ENCODE peak calls at places on chromosome 2, in four cellular contexts. One of them, this sample, is unnamed.

GRCh38 chr2:99862566-99862965 is 279.8 kb downstream of the AFF3 start:
- DNase-seq in K562: no peak
- DNase-seq in HepG2: no peak
- DNase-seq in GM12878: no peak
- DNase-seq in this sample: no peak

GRCh38 chr2:238449909-238450417 is 23.2 kb downstream of the ASB1 start:
- DNase-seq in K562: no peak
- DNase-seq in HepG2: peak; percentile 98
- DNase-seq in GM12878: no peak
- DNase-seq in this sample: no peak

GRCh38 chr2:201697899-201698298 is 545 bp downstream of the MPP4 start:
- DNase-seq in K562: no peak
- DNase-seq in HepG2: no peak
- DNase-seq in GM12878: no peak
- DNase-seq in this sample: no peak

GRCh38 chr2:129757366-129757914 is 222.0 kb upstream of the RAB6C start:
- DNase-seq in K562: no peak
- DNase-seq in HepG2: no peak
- DNase-seq in GM12878: no peak
- DNase-seq in this sample: no peak

GRCh38 chr2:199556886-199557285 is 99.1 kb upstream of the SATB2 start:
- DNase-seq in K562: no peak
- DNase-seq in HepG2: no peak
- DNase-seq in GM12878: no peak
- DNase-seq in this sample: no peak

GRCh38 chr2:115400940-115401339 is 958.5 kb downstream of the DPP10 start:
- DNase-seq in K562: no peak
- DNase-seq in HepG2: no peak
- DNase-seq in GM12878: no peak
- DNase-seq in this sample: no peak

GRCh38 chr2:102473020-102473419 is at the start of gene SLC9A4:
- DNase-seq in K562: peak; percentile 25
- DNase-seq in HepG2: peak; percentile 52
- DNase-seq in GM12878: no peak
- DNase-seq in this sample: peak; percentile 34

GRCh38 chr2:36427790-36428243 is 72.2 kb downstream of the CRIM1 start:
- DNase-seq in K562: no peak
- DNase-seq in HepG2: peak; percentile 20
- DNase-seq in GM12878: no peak
- DNase-seq in this sample: no peak

GRCh38 chr2:218898109-218898878 is 17.6 kb downstream of the WNT10A start:
- DNase-seq in K562: peak; percentile 78
- DNase-seq in HepG2: peak; percentile 33
- DNase-seq in GM12878: no peak
- DNase-seq in this sample: peak; percentile 94

GRCh38 chr2:220279372-220279771 is 651.9 kb downstream of the SLC4A3 start:
- DNase-seq in K562: no peak
- DNase-seq in HepG2: no peak
- DNase-seq in GM12878: no peak
- DNase-seq in this sample: no peak

GRCh38 chr2:8009010-8009597 is 672.8 kb upstream of the ID2 start:
- DNase-seq in K562: peak; percentile 62
- DNase-seq in HepG2: no peak
- DNase-seq in GM12878: no peak
- DNase-seq in this sample: no peak

GRCh38 chr2:37780097-37780676 is 108.7 kb upstream of the CDC42EP3 start:
- DNase-seq in K562: no peak
- DNase-seq in HepG2: no peak
- DNase-seq in GM12878: no peak
- DNase-seq in this sample: no peak

GRCh38 chr2:215554689-215555088 is 118.8 kb upstream of the FN1 start:
- DNase-seq in K562: no peak
- DNase-seq in HepG2: no peak
- DNase-seq in GM12878: no peak
- DNase-seq in this sample: no peak

GRCh38 chr2:216583157-216583556 is 50.1 kb upstream of the IGFBP2 start:
- DNase-seq in K562: no peak
- DNase-seq in HepG2: no peak
- DNase-seq in GM12878: no peak
- DNase-seq in this sample: no peak

GRCh38 chr2:217960351-217960750 is 42.4 kb downstream of the TNS1 start:
- DNase-seq in K562: no peak
- DNase-seq in HepG2: no peak
- DNase-seq in GM12878: no peak
- DNase-seq in this sample: no peak

GRCh38 chr2:96985181-96985580 is 1.2 kb downstream of the FAM178B start:
- DNase-seq in K562: no peak
- DNase-seq in HepG2: no peak
- DNase-seq in GM12878: no peak
- DNase-seq in this sample: no peak

GRCh38 chr2:189134485-189134884 is 45.1 kb downstream of the COL5A2 start:
- DNase-seq in K562: no peak
- DNase-seq in HepG2: no peak
- DNase-seq in GM12878: no peak
- DNase-seq in this sample: no peak

GRCh38 chr2:111157071-111157661 is 36.5 kb downstream of the BCL2L11 start:
- DNase-seq in K562: no peak
- DNase-seq in HepG2: no peak
- DNase-seq in GM12878: no peak
- DNase-seq in this sample: no peak

GRCh38 chr2:69946351-69947077 is 14.9 kb downstream of the ASPRV1 start:
- DNase-seq in K562: peak; percentile 67
- DNase-seq in HepG2: peak; percentile 82
- DNase-seq in GM12878: peak; percentile 30
- DNase-seq in this sample: no peak

GRCh38 chr2:54946220-54946568 is 104.1 kb downstream of the RTN4 start:
- DNase-seq in K562: no peak
- DNase-seq in HepG2: no peak
- DNase-seq in GM12878: no peak
- DNase-seq in this sample: no peak
- TF ChIP-seq MXI1 in K562: no peak
- TF ChIP-seq MXI1 in HepG2: no peak
- TF ChIP-seq MXI1 in GM12878: no peak
- TF ChIP-seq MXI1 in this sample: no peak

DNA sequence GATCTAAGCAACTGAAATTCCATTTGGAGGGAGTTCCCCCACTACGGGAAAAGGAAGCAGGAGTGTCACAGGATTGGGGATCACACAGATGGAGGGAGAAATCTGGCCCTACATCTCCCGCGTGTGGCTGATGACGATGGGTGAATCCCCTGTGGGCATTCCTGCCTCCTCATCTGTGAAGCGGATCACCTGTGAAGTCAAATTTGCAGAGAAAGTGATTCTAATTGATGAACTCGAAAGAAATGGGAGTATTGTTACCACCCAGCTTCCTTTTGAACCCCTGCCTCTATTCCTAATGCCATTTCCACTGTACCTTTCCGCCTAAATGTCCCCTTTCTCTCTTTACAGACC is 92.0 kb downstream of the CMPK2 start:
- DNase-seq in K562: no peak
- DNase-seq in HepG2: no peak
- DNase-seq in GM12878: no peak
- DNase-seq in this sample: no peak
- TF ChIP-seq FOXM1 in K562: no peak
- TF ChIP-seq FOXM1 in HepG2: no peak
- TF ChIP-seq FOXM1 in GM12878: no peak
- TF ChIP-seq FOXM1 in this sample: no peak

DNA sequence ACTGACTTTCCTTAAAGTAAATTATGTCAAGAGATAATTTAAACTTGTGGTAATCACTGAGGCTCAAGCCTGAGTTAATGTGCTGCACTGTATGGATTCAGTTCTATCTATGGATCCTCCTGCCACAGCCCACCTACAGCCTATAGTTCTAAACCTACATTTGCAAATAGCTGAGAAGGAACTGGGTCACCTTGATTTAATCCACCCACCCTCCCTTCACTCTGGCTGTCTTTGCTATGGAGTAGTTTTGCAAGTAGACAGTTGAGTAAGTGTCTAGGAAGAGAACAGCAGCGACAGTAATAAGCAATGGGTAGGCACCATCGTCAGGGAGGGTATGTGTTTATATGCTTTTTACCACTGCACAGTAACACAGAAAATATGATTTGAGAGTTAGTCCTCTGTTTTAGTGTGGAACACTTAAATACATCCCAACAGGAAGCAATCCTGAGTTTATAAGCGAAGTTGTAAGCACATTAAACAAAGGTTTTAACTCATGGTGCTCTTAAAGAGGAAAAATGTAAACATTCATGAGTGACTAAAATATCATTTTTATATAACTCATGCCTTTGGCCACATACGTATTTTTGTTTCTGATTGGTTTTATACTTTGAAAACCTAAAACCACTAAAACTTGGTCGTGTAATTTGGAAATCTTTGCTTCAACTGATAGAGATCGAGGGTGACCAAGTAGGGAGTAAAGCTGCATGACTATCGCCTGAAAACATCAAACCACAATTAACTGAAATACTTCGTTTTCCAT is 36.3 kb upstream of the CHRNA1 start:
- DNase-seq in K562: no peak
- DNase-seq in HepG2: no peak
- DNase-seq in GM12878: no peak
- DNase-seq in this sample: no peak
- TF ChIP-seq MXI1 in K562: no peak
- TF ChIP-seq MXI1 in HepG2: no peak
- TF ChIP-seq MXI1 in GM12878: no peak
- TF ChIP-seq MXI1 in this sample: no peak

GRCh38 chr2:14140009-14140408 is 492.5 kb upstream of the LRATD1 start:
- DNase-seq in K562: no peak
- DNase-seq in HepG2: no peak
- DNase-seq in GM12878: no peak
- DNase-seq in this sample: no peak
- TF ChIP-seq FOXM1 in K562: no peak
- TF ChIP-seq FOXM1 in HepG2: no peak
- TF ChIP-seq FOXM1 in GM12878: no peak
- TF ChIP-seq FOXM1 in this sample: no peak

DNA sequence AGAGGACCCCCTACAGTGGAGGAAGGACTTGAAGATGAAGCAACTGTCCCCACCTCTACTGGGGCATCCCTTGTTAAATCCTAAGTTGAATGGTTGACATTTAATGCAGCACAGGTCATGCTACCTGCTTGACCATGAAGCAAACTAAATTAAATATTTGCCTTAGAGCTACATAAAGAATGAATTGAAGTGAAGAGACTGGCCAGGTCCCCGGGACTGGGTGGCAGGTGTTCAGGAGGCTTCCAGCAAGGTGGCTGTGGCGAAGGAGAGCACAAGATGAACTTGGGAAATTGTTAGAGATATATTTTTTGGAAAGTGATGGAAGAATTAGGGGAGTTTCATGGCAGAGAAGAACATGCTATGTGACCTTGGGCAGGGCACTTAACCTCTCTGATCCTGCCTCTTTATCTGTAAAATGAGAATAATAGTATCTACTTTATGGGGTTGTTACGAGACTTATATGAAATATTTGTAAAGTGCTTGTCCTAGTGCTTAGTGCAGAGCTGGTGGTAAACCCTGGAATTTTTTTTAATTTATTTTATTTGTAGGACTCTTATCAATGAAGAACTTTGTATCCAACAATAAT is 37.3 kb downstream of the EFR3B start:
- DNase-seq in K562: no peak
- DNase-seq in HepG2: no peak
- DNase-seq in GM12878: no peak
- DNase-seq in this sample: no peak
- TF ChIP-seq MXI1 in K562: no peak
- TF ChIP-seq MXI1 in HepG2: no peak
- TF ChIP-seq MXI1 in GM12878: no peak
- TF ChIP-seq MXI1 in this sample: no peak

DNA sequence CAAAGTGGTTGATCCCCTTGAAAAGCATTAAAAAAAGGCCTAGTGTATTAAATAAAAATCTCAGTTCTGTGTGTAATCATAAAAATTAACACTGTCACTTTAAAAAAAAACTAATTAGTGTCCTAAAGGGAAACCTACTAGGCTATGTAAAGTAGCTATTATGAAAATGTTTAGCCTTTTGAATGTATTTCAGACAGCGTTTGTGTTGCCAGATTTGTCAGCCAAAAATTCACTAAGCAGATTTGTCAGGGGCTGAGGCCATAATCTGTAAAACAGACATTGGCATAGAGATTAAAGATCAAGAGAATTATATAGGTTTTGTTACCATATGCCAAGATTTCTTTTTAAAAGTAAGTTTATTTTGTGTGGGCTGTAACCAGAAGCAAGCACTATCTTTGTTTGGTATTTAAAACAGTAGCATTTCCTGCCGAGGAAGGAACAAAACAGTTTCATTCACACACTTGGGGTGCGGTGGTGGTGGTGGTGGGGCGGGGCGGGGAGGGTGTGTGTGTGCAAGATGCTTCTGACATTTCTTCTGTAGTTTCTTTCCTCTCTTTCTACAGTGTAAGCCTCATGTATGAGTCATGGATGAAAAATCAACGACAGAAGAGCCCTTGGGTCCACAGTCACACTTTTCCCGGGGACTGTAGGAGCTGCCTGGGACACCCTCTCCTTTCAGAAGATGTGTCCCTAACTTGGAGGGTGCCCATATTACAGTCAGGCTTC is 328.5 kb upstream of the FANCL start:
- DNase-seq in K562: no peak
- DNase-seq in HepG2: no peak
- DNase-seq in GM12878: no peak
- DNase-seq in this sample: no peak
- TF ChIP-seq FOXM1 in K562: no peak
- TF ChIP-seq FOXM1 in HepG2: no peak
- TF ChIP-seq FOXM1 in GM12878: no peak
- TF ChIP-seq FOXM1 in this sample: no peak

GRCh38 chr2:231367178-231367577 is 28.3 kb upstream of the B3GNT7 start:
- DNase-seq in K562: no peak
- DNase-seq in HepG2: no peak
- DNase-seq in GM12878: no peak
- DNase-seq in this sample: no peak
- TF ChIP-seq MXI1 in K562: no peak
- TF ChIP-seq MXI1 in HepG2: no peak
- TF ChIP-seq MXI1 in GM12878: no peak
- TF ChIP-seq MXI1 in this sample: no peak